ENCODE peak calls at places on chromosomes 3 and 15, in six cellular contexts. V is activated CD4-positive, alpha-beta T cell treated with anti-CD3 and anti-CD28 coated beads, Interleukin-2, amount 50 U/mL, for 24 hours; R is stimulated activated CD4-positive, alpha-beta T cell treated with anti-CD3 and anti-CD28 coated beads, Interleukin-2, amount 100 ng/mL, for 24 hours; P is ELR; Q is HEK293T; C is GM12865. Z is an unnamed sample.

GRCh38 chr3:107619549-107619948 is 96.8 kb downstream of the BBX start:
- DNase-seq in V (no peak), R (no peak), P (peak), Q (no peak), C (no peak), Z (no peak)

GRCh38 chr3:112656045-112656444 is 15.1 kb upstream of the CCDC80 start:
- DNase-seq in V (no peak), R (no peak), P (peak), Q (no peak), C (no peak), Z (no peak)

GRCh38 chr3:25088284-25088683 is 339.8 kb upstream of the RARB start:
- DNase-seq in V (no peak), R (no peak), P (no peak), Q (peak), C (no peak), Z (no peak)

GRCh38 chr3:44016818-44017217 is 224.9 kb upstream of the TOPAZ1 start:
- DNase-seq in V (no peak), R (no peak), P (peak), Q (no peak), C (peak), Z (no peak)

GRCh38 chr3:13556937-13557336 is 8.0 kb downstream of the FBLN2 start:
- DNase-seq in V (no peak), R (no peak), P (no peak), Q (no peak), C (no peak), Z (no peak)

GRCh38 chr3:101379695-101380376 is 59.5 kb upstream of the IMPG2 start:
- DNase-seq in V (no peak), R (no peak), P (no peak), Q (no peak), C (peak), Z (no peak)

GRCh38 chr3:165195628-165196576 is at the start of gene SLITRK3:
- DNase-seq in V (no peak), R (no peak), P (no peak), Q (peak), C (no peak), Z (no peak)

GRCh38 chr3:76111808-76112207 is 326.5 kb upstream of the ZNF717 start:
- DNase-seq in V (no peak), R (no peak), P (no peak), Q (no peak), C (no peak), Z (no peak)

GRCh38 chr15:70495988-70496387 is 267.4 kb downstream of the UACA start:
- DNase-seq in V (no peak), R (no peak), P (no peak), Q (no peak), C (no peak), Z (no peak)

GRCh38 chr3:113136071-113136470 is 75.3 kb upstream of the BOC start:
- DNase-seq in V (no peak), R (no peak), P (peak), Q (no peak), C (peak), Z (no peak)

GRCh38 chr3:171028025-171028778 is 1.7 kb upstream of the SLC2A2 start:
- DNase-seq in V (no peak), R (peak), P (peak), Q (no peak), C (peak), Z (no peak)

GRCh38 chr3:194930439-194931204 is 244.9 kb downstream of the FAM43A start:
- DNase-seq in V (no peak), R (no peak), P (peak), Q (no peak), C (no peak), Z (no peak)

GRCh38 chr3:169147246-169148008 is 516.1 kb downstream of the MECOM start:
- DNase-seq in V (no peak), R (no peak), P (peak), Q (peak), C (no peak), Z (no peak)

GRCh38 chr15:41568350-41569017 is 9.5 kb downstream of the TYRO3 start:
- DNase-seq in V (no peak), R (no peak), P (no peak), Q (no peak), C (no peak), Z (no peak)

GRCh38 chr3:105195260-105195659 is 171.4 kb upstream of the ALCAM start:
- DNase-seq in V (no peak), R (no peak), P (peak), Q (no peak), C (no peak), Z (no peak)

GRCh38 chr3:148379763-148380162 is 317.9 kb upstream of the AGTR1 start:
- DNase-seq in V (no peak), R (no peak), P (peak), Q (peak), C (peak), Z (no peak)

GRCh38 chr15:26690778-26691177 is 82.1 kb downstream of the GABRB3 start:
- DNase-seq in V (no peak), R (no peak), P (no peak), Q (no peak), C (no peak), Z (no peak)

GRCh38 chr3:22555753-22556152 is 647.4 kb upstream of the UBE2E2 start:
- DNase-seq in V (no peak), R (no peak), P (no peak), Q (no peak), C (no peak), Z (no peak)

GRCh38 chr3:79202471-79203143 is 565.2 kb downstream of the ROBO1 start:
- DNase-seq in V (no peak), R (no peak), P (no peak), Q (no peak), C (no peak), Z (no peak)

GRCh38 chr3:54837964-54838363 is 89.9 kb downstream of the LRTM1 start:
- DNase-seq in V (no peak), R (no peak), P (peak), Q (no peak), C (no peak), Z (no peak)

Z was measured in effector CD4-positive, alpha-beta T cell.